ENCODE peak calls at places on chromosomes 11 and 22, in five cellular contexts. One of them, this sample, is unnamed.

GRCh38 chr11:64793271-64794160 is 9.5 kb downstream of the MAP4K2 start:
- DNase-seq in lower leg skin: no peak
- DNase-seq in NAMALWA: no peak
- DNase-seq in glutamatergic neuron: no peak
- DNase-seq in activated T-cell treated with anti-CD3 and anti-CD28 coated beads, Interleukin-2, amount 50 U/mL, for 1 hour: no peak
- DNase-seq in this sample: no peak

GRCh38 chr11:15897211-15897960 is 459.0 kb downstream of the SOX6 start:
- DNase-seq in glutamatergic neuron: no peak
- DNase-seq in NAMALWA: no peak
- DNase-seq in activated T-cell treated with anti-CD3 and anti-CD28 coated beads, Interleukin-2, amount 50 U/mL, for 1 hour: no peak
- DNase-seq in lower leg skin: no peak
- DNase-seq in this sample: peak; percentile 2

GRCh38 chr11:125724125-125724524 is 22.0 kb upstream of the PATE1 start:
- DNase-seq in activated T-cell treated with anti-CD3 and anti-CD28 coated beads, Interleukin-2, amount 50 U/mL, for 1 hour: no peak
- DNase-seq in lower leg skin: no peak
- DNase-seq in NAMALWA: peak; percentile 38
- DNase-seq in glutamatergic neuron: no peak
- DNase-seq in this sample: peak; percentile 19

GRCh38 chr11:68987211-68987610 is 6.4 kb upstream of the MRGPRD start:
- DNase-seq in glutamatergic neuron: no peak
- DNase-seq in activated T-cell treated with anti-CD3 and anti-CD28 coated beads, Interleukin-2, amount 50 U/mL, for 1 hour: no peak
- DNase-seq in lower leg skin: no peak
- DNase-seq in NAMALWA: no peak
- DNase-seq in this sample: no peak

GRCh38 chr11:9060700-9061111 is 30.7 kb downstream of the SCUBE2 start:
- DNase-seq in NAMALWA: peak; percentile 47
- DNase-seq in glutamatergic neuron: no peak
- DNase-seq in activated T-cell treated with anti-CD3 and anti-CD28 coated beads, Interleukin-2, amount 50 U/mL, for 1 hour: no peak
- DNase-seq in lower leg skin: no peak
- DNase-seq in this sample: no peak

GRCh38 chr22:46052801-46053562 is 76.0 kb upstream of the WNT7B start:
- DNase-seq in activated T-cell treated with anti-CD3 and anti-CD28 coated beads, Interleukin-2, amount 50 U/mL, for 1 hour: peak; percentile 29
- DNase-seq in NAMALWA: peak; percentile 32
- DNase-seq in glutamatergic neuron: no peak
- DNase-seq in lower leg skin: peak; percentile 45
- DNase-seq in this sample: peak; percentile 74

GRCh38 chr22:28799125-28799833 is 1.1 kb downstream of the XBP1 start:
- DNase-seq in glutamatergic neuron: no peak
- DNase-seq in NAMALWA: peak; percentile 61
- DNase-seq in activated T-cell treated with anti-CD3 and anti-CD28 coated beads, Interleukin-2, amount 50 U/mL, for 1 hour: no peak
- DNase-seq in lower leg skin: peak; percentile 73
- DNase-seq in this sample: peak; percentile 81

GRCh38 chr11:133830931-133831907 is 14.1 kb downstream of the SPATA19 start:
- DNase-seq in activated T-cell treated with anti-CD3 and anti-CD28 coated beads, Interleukin-2, amount 50 U/mL, for 1 hour: no peak
- DNase-seq in glutamatergic neuron: peak; percentile 52
- DNase-seq in NAMALWA: no peak
- DNase-seq in lower leg skin: no peak
- DNase-seq in this sample: no peak

GRCh38 chr11:2325719-2326118 is 23.9 kb downstream of the TSPAN32 start:
- DNase-seq in lower leg skin: no peak
- DNase-seq in glutamatergic neuron: no peak
- DNase-seq in activated T-cell treated with anti-CD3 and anti-CD28 coated beads, Interleukin-2, amount 50 U/mL, for 1 hour: no peak
- DNase-seq in NAMALWA: no peak
- DNase-seq in this sample: no peak

GRCh38 chr22:29359469-29359868 is 28.9 kb downstream of the AP1B1 start:
- DNase-seq in NAMALWA: peak; percentile 22
- DNase-seq in glutamatergic neuron: peak; percentile 79
- DNase-seq in lower leg skin: no peak
- DNase-seq in activated T-cell treated with anti-CD3 and anti-CD28 coated beads, Interleukin-2, amount 50 U/mL, for 1 hour: no peak
- DNase-seq in this sample: peak; percentile 36

GRCh38 chr11:134664863-134665535 is 253.0 kb upstream of the B3GAT1 start:
- DNase-seq in glutamatergic neuron: no peak
- DNase-seq in activated T-cell treated with anti-CD3 and anti-CD28 coated beads, Interleukin-2, amount 50 U/mL, for 1 hour: no peak
- DNase-seq in lower leg skin: peak; percentile 8
- DNase-seq in NAMALWA: no peak
- DNase-seq in this sample: no peak

GRCh38 chr11:13289081-13289480 is 11.5 kb downstream of the BMAL1 start:
- DNase-seq in glutamatergic neuron: no peak
- DNase-seq in activated T-cell treated with anti-CD3 and anti-CD28 coated beads, Interleukin-2, amount 50 U/mL, for 1 hour: no peak
- DNase-seq in lower leg skin: no peak
- DNase-seq in NAMALWA: no peak
- DNase-seq in this sample: peak; percentile 45

GRCh38 chr22:27757928-27758525 is 43.5 kb downstream of the MN1 start:
- DNase-seq in glutamatergic neuron: no peak
- DNase-seq in activated T-cell treated with anti-CD3 and anti-CD28 coated beads, Interleukin-2, amount 50 U/mL, for 1 hour: no peak
- DNase-seq in lower leg skin: no peak
- DNase-seq in NAMALWA: no peak
- DNase-seq in this sample: no peak

GRCh38 chr22:26264162-26264561 is 94.9 kb downstream of the SEZ6L start:
- DNase-seq in NAMALWA: no peak
- DNase-seq in activated T-cell treated with anti-CD3 and anti-CD28 coated beads, Interleukin-2, amount 50 U/mL, for 1 hour: no peak
- DNase-seq in lower leg skin: no peak
- DNase-seq in glutamatergic neuron: no peak
- DNase-seq in this sample: no peak

GRCh38 chr11:35141538-35141937 is 2.6 kb downstream of the CD44 start:
- DNase-seq in activated T-cell treated with anti-CD3 and anti-CD28 coated beads, Interleukin-2, amount 50 U/mL, for 1 hour: peak; percentile 54
- DNase-seq in NAMALWA: no peak
- DNase-seq in lower leg skin: peak; percentile 70
- DNase-seq in glutamatergic neuron: no peak
- DNase-seq in this sample: no peak

GRCh38 chr22:25582946-25583345 is 18.5 kb downstream of the GRK3 start:
- DNase-seq in activated T-cell treated with anti-CD3 and anti-CD28 coated beads, Interleukin-2, amount 50 U/mL, for 1 hour: no peak
- DNase-seq in NAMALWA: no peak
- DNase-seq in glutamatergic neuron: no peak
- DNase-seq in lower leg skin: no peak
- DNase-seq in this sample: peak; percentile 52

GRCh38 chr11:111635706-111636045 is 33.4 kb downstream of the SIK2 start:
- DNase-seq in glutamatergic neuron: no peak
- DNase-seq in activated T-cell treated with anti-CD3 and anti-CD28 coated beads, Interleukin-2, amount 50 U/mL, for 1 hour: no peak
- DNase-seq in NAMALWA: no peak
- DNase-seq in lower leg skin: no peak
- DNase-seq in this sample: peak; percentile 79

GRCh38 chr11:60942970-60943565 is 8.9 kb downstream of the SLC15A3 start:
- DNase-seq in lower leg skin: peak; percentile 46
- DNase-seq in NAMALWA: no peak
- DNase-seq in glutamatergic neuron: no peak
- DNase-seq in activated T-cell treated with anti-CD3 and anti-CD28 coated beads, Interleukin-2, amount 50 U/mL, for 1 hour: no peak
- DNase-seq in this sample: no peak

GRCh38 chr11:69603163-69603836 is 37.7 kb upstream of the CCND1 start:
- DNase-seq in lower leg skin: no peak
- DNase-seq in activated T-cell treated with anti-CD3 and anti-CD28 coated beads, Interleukin-2, amount 50 U/mL, for 1 hour: no peak
- DNase-seq in glutamatergic neuron: no peak
- DNase-seq in NAMALWA: no peak
- DNase-seq in this sample: no peak

GRCh38 chr11:9250139-9250582 is 15.0 kb downstream of the DENND5A start:
- DNase-seq in lower leg skin: no peak
- DNase-seq in activated T-cell treated with anti-CD3 and anti-CD28 coated beads, Interleukin-2, amount 50 U/mL, for 1 hour: peak; percentile 32
- DNase-seq in NAMALWA: no peak
- DNase-seq in glutamatergic neuron: no peak
- DNase-seq in this sample: peak; percentile 32

GRCh38 chr11:68066742-68067141 is 27.9 kb downstream of the TCIRG1 start:
- DNase-seq in NAMALWA: no peak
- DNase-seq in activated T-cell treated with anti-CD3 and anti-CD28 coated beads, Interleukin-2, amount 50 U/mL, for 1 hour: no peak
- DNase-seq in glutamatergic neuron: peak; percentile 55
- DNase-seq in lower leg skin: no peak
- DNase-seq in this sample: no peak

GRCh38 chr11:5151713-5152153 is 2.8 kb downstream of the OR52A1 start:
- DNase-seq in activated T-cell treated with anti-CD3 and anti-CD28 coated beads, Interleukin-2, amount 50 U/mL, for 1 hour: no peak
- DNase-seq in lower leg skin: no peak
- DNase-seq in NAMALWA: no peak
- DNase-seq in glutamatergic neuron: no peak
- DNase-seq in this sample: no peak

GRCh38 chr11:119107538-119108150 is 500 bp downstream of the C2CD2L start:
- DNase-seq in NAMALWA: peak; percentile 43
- DNase-seq in glutamatergic neuron: peak; percentile 44
- DNase-seq in activated T-cell treated with anti-CD3 and anti-CD28 coated beads, Interleukin-2, amount 50 U/mL, for 1 hour: peak; percentile 34
- DNase-seq in lower leg skin: no peak
- DNase-seq in this sample: no peak

GRCh38 chr11:66766681-66767080 is 37.7 kb upstream of the SPTBN2 start:
- DNase-seq in glutamatergic neuron: no peak
- DNase-seq in NAMALWA: no peak
- DNase-seq in lower leg skin: no peak
- DNase-seq in activated T-cell treated with anti-CD3 and anti-CD28 coated beads, Interleukin-2, amount 50 U/mL, for 1 hour: no peak
- DNase-seq in this sample: no peak

GRCh38 chr11:70887428-70887827 is 364.9 kb downstream of the SHANK2 start:
- DNase-seq in glutamatergic neuron: no peak
- DNase-seq in activated T-cell treated with anti-CD3 and anti-CD28 coated beads, Interleukin-2, amount 50 U/mL, for 1 hour: no peak
- DNase-seq in NAMALWA: no peak
- DNase-seq in lower leg skin: no peak
- DNase-seq in this sample: no peak

GRCh38 chr11:19723572-19724342 is 11.1 kb downstream of the NAV2 start:
- DNase-seq in activated T-cell treated with anti-CD3 and anti-CD28 coated beads, Interleukin-2, amount 50 U/mL, for 1 hour: peak; percentile 42
- DNase-seq in glutamatergic neuron: peak; percentile 41
- DNase-seq in NAMALWA: no peak
- DNase-seq in lower leg skin: no peak
- DNase-seq in this sample: peak; percentile 82

GRCh38 chr22:23383491-23384450 is 196.3 kb downstream of the IGLL1 start:
- DNase-seq in lower leg skin: no peak
- DNase-seq in activated T-cell treated with anti-CD3 and anti-CD28 coated beads, Interleukin-2, amount 50 U/mL, for 1 hour: no peak
- DNase-seq in glutamatergic neuron: peak; percentile 76
- DNase-seq in NAMALWA: no peak
- DNase-seq in this sample: no peak

GRCh38 chr22:18031670-18032454 is 7.5 kb upstream of the MICAL3 start:
- DNase-seq in NAMALWA: no peak
- DNase-seq in activated T-cell treated with anti-CD3 and anti-CD28 coated beads, Interleukin-2, amount 50 U/mL, for 1 hour: no peak
- DNase-seq in glutamatergic neuron: no peak
- DNase-seq in lower leg skin: no peak
- DNase-seq in this sample: peak; percentile 96

GRCh38 chr11:124841186-124841585 is 24.0 kb upstream of the ROBO3 start:
- DNase-seq in lower leg skin: no peak
- DNase-seq in NAMALWA: no peak
- DNase-seq in activated T-cell treated with anti-CD3 and anti-CD28 coated beads, Interleukin-2, amount 50 U/mL, for 1 hour: no peak
- DNase-seq in glutamatergic neuron: no peak
- DNase-seq in this sample: no peak

GRCh38 chr11:70532728-70533127 is 134.4 kb downstream of the CTTN start:
- DNase-seq in glutamatergic neuron: no peak
- DNase-seq in activated T-cell treated with anti-CD3 and anti-CD28 coated beads, Interleukin-2, amount 50 U/mL, for 1 hour: no peak
- DNase-seq in lower leg skin: no peak
- DNase-seq in NAMALWA: no peak
- DNase-seq in this sample: peak; percentile 54

GRCh38 chr22:27585141-27585540 is 216.4 kb downstream of the MN1 start:
- DNase-seq in activated T-cell treated with anti-CD3 and anti-CD28 coated beads, Interleukin-2, amount 50 U/mL, for 1 hour: no peak
- DNase-seq in lower leg skin: no peak
- DNase-seq in glutamatergic neuron: no peak
- DNase-seq in NAMALWA: no peak
- DNase-seq in this sample: no peak

GRCh38 chr11:119149371-119150275 is 771 bp downstream of the ABCG4 start:
- DNase-seq in NAMALWA: no peak
- DNase-seq in activated T-cell treated with anti-CD3 and anti-CD28 coated beads, Interleukin-2, amount 50 U/mL, for 1 hour: no peak
- DNase-seq in glutamatergic neuron: peak; percentile 74
- DNase-seq in lower leg skin: no peak
- DNase-seq in this sample: no peak

This sample was measured in LHCN-M2.